ENCODE peak calls at places on chromosome 17, in five cellular contexts. W, O, M, R and V are unnamed samples.

GRCh38 chr17:48429638-48430586 is at the start of gene SKAP1:
- DNase-seq in M (no peak), R (no peak), W (no peak), O (no peak), V (peak)

GRCh38 chr17:76191891-76192290 is 48.4 kb downstream of the RNF157 start:
- DNase-seq in O (no peak), W (no peak), M (peak), R (no peak), V (no peak)

GRCh38 chr17:39064374-39064773 is 87.1 kb downstream of the PLXDC1 start:
- DNase-seq in M (no peak), R (no peak), W (no peak), O (no peak), V (no peak)

GRCh38 chr17:6162216-6162615 is 92.0 kb downstream of the WSCD1 start:
- DNase-seq in M (no peak), O (no peak), R (peak), W (peak), V (peak)

GRCh38 chr17:48313096-48313495 is 116.9 kb downstream of the SKAP1 start:
- DNase-seq in M (no peak), O (no peak), R (no peak), W (no peak), V (no peak)

GRCh38 chr17:7045492-7046126 is 1.7 kb upstream of the SLC16A11 start:
- DNase-seq in W (no peak), R (peak), O (peak), M (peak), V (no peak)

GRCh38 chr17:51169340-51169739 is 3.1 kb downstream of the NME2 start:
- DNase-seq in O (no peak), R (no peak), W (no peak), M (no peak), V (no peak)

GRCh38 chr17:12528036-12528435 is 137.7 kb upstream of the MYOCD start:
- DNase-seq in O (no peak), M (no peak), R (no peak), W (no peak), V (no peak)

GRCh38 chr17:46020023-46020735 is 21.1 kb downstream of the STH start:
- DNase-seq in W (no peak), M (peak), R (no peak), O (no peak), V (no peak)

GRCh38 chr17:38598536-38598935 is 7.2 kb downstream of the SRCIN1 start:
- DNase-seq in O (peak), R (peak), M (no peak), W (peak), V (peak)

GRCh38 chr17:79055197-79055596 is 19.4 kb upstream of the ENGASE start:
- DNase-seq in W (no peak), O (no peak), R (no peak), M (no peak), V (no peak)

GRCh38 chr17:8912060-8912981 is 44.8 kb upstream of the PIK3R6 start:
- DNase-seq in M (no peak), W (no peak), R (no peak), O (no peak), V (no peak)

GRCh38 chr17:28613916-28614315 is at the start of gene RSKR:
- DNase-seq in W (no peak), M (no peak), O (no peak), R (no peak), V (no peak)

GRCh38 chr17:54280741-54281140 is 458.0 kb downstream of the KIF2B start:
- DNase-seq in O (no peak), W (no peak), M (no peak), R (no peak), V (no peak)

GRCh38 chr17:4074831-4075495 is 67.9 kb downstream of the ZZEF1 start:
- DNase-seq in R (peak), M (peak), W (peak), O (peak), V (no peak)

GRCh38 chr17:63480826-63481487 is 4.1 kb downstream of the ACE start:
- DNase-seq in M (no peak), O (no peak), W (no peak), R (no peak), V (no peak)

GRCh38 chr17:75006653-75007052 is 5.8 kb upstream of the MRPL58 start:
- DNase-seq in O (peak), M (no peak), W (no peak), R (no peak), V (no peak)

GRCh38 chr17:63381101-63381729 is 64.9 kb downstream of the CYB561 start:
- DNase-seq in R (no peak), O (no peak), M (no peak), W (no peak), V (no peak)

GRCh38 chr17:45656527-45657181 is 127.5 kb upstream of the CRHR1 start:
- DNase-seq in R (no peak), O (no peak), W (no peak), M (no peak), V (no peak)

GRCh38 chr17:43576563-43577229 is 30.6 kb upstream of the ETV4 start:
- DNase-seq in W (peak), R (peak), O (peak), M (peak), V (peak)

GRCh38 chr17:4180791-4181190 is 37.8 kb downstream of the CYB5D2 start:
- DNase-seq in M (no peak), O (no peak), W (no peak), R (no peak), V (no peak)

GRCh38 chr17:6677158-6677831 is 25.7 kb downstream of the C17orf100 start:
- DNase-seq in O (peak), R (no peak), M (no peak), W (peak), V (no peak)

GRCh38 chr17:79251824-79252223 is 177.2 kb downstream of the ENGASE start:
- DNase-seq in R (no peak), O (no peak), M (no peak), W (no peak), V (no peak)

GRCh38 chr17:55513885-55514590 is 2.8 kb upstream of the SMIM36 start:
- DNase-seq in W (peak), O (peak), M (peak), R (peak), V (peak)

GRCh38 chr17:54530398-54530797 is 370.3 kb upstream of the TOM1L1 start:
- DNase-seq in R (no peak), W (no peak), M (no peak), O (no peak), V (no peak)

GRCh38 chr17:19253112-19253511 is 15.9 kb downstream of the EPN2 start:
- DNase-seq in M (no peak), R (no peak), W (no peak), O (no peak), V (no peak)

GRCh38 chr17:78497115-78497540 is 80.1 kb downstream of the DNAH17 start:
- DNase-seq in O (peak), M (no peak), R (peak), W (peak), V (peak)

GRCh38 chr17:46792071-46792470 is 26.4 kb downstream of the WNT3 start:
- DNase-seq in M (no peak), R (no peak), O (no peak), W (no peak), V (no peak)

GRCh38 chr17:63221941-63222340 is 224.2 kb downstream of the CYB561 start:
- DNase-seq in R (no peak), M (no peak), W (no peak), O (no peak), V (no peak)

GRCh38 chr17:71740866-71741265 is 380.0 kb upstream of the SOX9 start:
- DNase-seq in M (no peak), R (no peak), W (no peak), O (no peak), V (no peak)
- TF ChIP-seq SUZ12 in M (no peak), R (no peak), W (no peak), O (no peak), V (no peak)

GRCh38 chr17:27268394-27269085 is 25.4 kb upstream of the WSB1 start:
- DNase-seq in R (no peak), W (no peak), O (no peak), M (no peak), V (no peak)

GRCh38 chr17:27265333-27265732 is 28.6 kb upstream of the WSB1 start:
- DNase-seq in R (no peak), O (peak), M (no peak), W (no peak), V (no peak)

GRCh38 chr17:27263386-27263785 is 30.5 kb upstream of the WSB1 start:
- DNase-seq in W (no peak), O (no peak), R (no peak), M (no peak), V (no peak)

GRCh38 chr17:27266228-27266627 is 27.7 kb upstream of the WSB1 start:
- DNase-seq in O (no peak), R (no peak), M (no peak), W (no peak), V (no peak)

GRCh38 chr17:27264068-27264812 is 29.7 kb upstream of the WSB1 start:
- DNase-seq in M (no peak), R (no peak), O (peak), W (no peak), V (no peak)
- TF ChIP-seq SUZ12 in M (no peak), R (no peak), O (no peak), W (no peak), V (no peak)

DNA sequence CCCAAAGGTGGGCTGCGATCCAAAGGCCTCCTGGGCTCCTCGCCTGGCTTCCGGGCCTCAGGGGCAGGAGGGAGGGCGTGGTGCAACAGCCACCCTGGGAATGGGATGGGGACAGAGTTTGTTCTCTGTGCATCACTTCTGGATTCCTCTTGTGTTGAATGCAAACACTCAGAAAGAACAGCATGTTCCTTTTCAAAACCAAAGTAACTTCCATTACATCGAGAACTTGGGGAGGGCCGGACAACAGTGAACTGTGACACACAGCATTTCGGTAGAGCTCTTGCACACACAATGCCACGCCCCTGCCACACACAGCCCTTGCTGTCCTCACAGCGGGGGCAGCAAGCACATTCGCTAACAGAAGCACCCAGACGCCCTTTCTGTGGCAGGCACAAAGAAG is 36.1 kb upstream of the FASN start:
- DNase-seq in O (no peak), R (no peak), W (no peak), M (no peak), V (no peak)
- TF ChIP-seq SUZ12 in O (no peak), R (no peak), W (no peak), M (no peak), V (no peak)

GRCh38 chr17:1034652-1035210 is 37.8 kb downstream of the TIMM22 start:
- DNase-seq in R (no peak), M (no peak), O (no peak), W (no peak), V (no peak)
- TF ChIP-seq SUZ12 in R (no peak), M (no peak), O (no peak), W (no peak), V (no peak)

DNA sequence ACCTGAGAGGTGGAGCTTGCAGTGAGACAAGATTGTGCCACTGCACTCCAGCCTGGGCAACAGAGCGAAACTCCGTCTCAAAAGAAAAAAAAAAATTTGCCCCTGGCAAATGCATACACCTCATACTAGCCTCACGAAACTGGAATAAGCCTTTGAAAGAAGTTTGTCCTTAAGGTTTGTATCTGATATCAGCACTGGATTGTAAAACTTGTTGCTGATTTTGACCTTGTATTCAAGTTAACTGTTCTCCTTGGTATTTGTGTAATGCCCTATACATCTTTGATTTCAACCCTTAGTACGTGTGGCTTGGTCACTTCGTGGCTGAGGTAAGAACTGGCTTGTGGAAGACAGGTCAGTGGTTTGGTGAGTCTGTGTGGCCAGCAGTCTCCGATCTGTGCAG is 6.2 kb upstream of the FLCN start:
- DNase-seq in R (no peak), O (no peak), M (no peak), W (no peak), V (no peak)
- TF ChIP-seq SUZ12 in R (no peak), O (no peak), M (no peak), W (no peak), V (no peak)